ENCODE peak calls at places on chromosomes 5 and 9, in four cellular contexts. Z is NCI-H1417, N is sigmoid colon, A is trophoblast cell. H is an unnamed sample.

GRCh38 chr9:2545881-2546490 is 75.6 kb upstream of the VLDLR start:
- DNase-seq in Z (no peak), N (no peak), A (no peak), H (no peak)

GRCh38 chr5:179595916-179596315 is 27.6 kb downstream of the HNRNPH1 start:
- DNase-seq in A (no peak), N (no peak), Z (no peak), H (no peak)

GRCh38 chr5:10448754-10449345 is 7.2 kb downstream of the ROPN1L start:
- DNase-seq in Z (no peak), A (no peak), N (no peak), H (no peak)

GRCh38 chr9:101512116-101512515 is 21.5 kb upstream of the RNF20 start:
- DNase-seq in N (no peak), Z (no peak), A (no peak), H (no peak)

GRCh38 chr5:120600639-120601038 is 136.5 kb downstream of the PRR16 start:
- DNase-seq in A (no peak), N (no peak), Z (no peak), H (no peak)

GRCh38 chr5:177458912-177459350 is 12.3 kb downstream of the PRR7 start:
- DNase-seq in A (no peak), Z (peak; percentile 44), N (peak; percentile 73), H (no peak)

GRCh38 chr9:23423999-23424398 is 402.0 kb downstream of the ELAVL2 start:
- DNase-seq in N (no peak), Z (no peak), A (no peak), H (no peak)

GRCh38 chr9:111190352-111190751 is 139.7 kb downstream of the OR2K2 start:
- DNase-seq in A (no peak), N (no peak), Z (no peak), H (no peak)

GRCh38 chr9:89803403-89803802 is 198.6 kb downstream of the GADD45G start:
- DNase-seq in N (no peak), A (no peak), Z (no peak), H (no peak)

GRCh38 chr5:172179032-172179989 is 8.7 kb downstream of the STK10 start:
- DNase-seq in N (no peak), Z (no peak), A (peak; percentile 43), H (peak; percentile 59)

GRCh38 chr5:64147849-64148441 is 17.7 kb upstream of the RNF180 start:
- DNase-seq in Z (peak; percentile 63), N (peak; percentile 73), A (peak; percentile 4), H (peak; percentile 64)

GRCh38 chr5:31854181-31854624 is 215.3 kb downstream of the PDZD2 start:
- DNase-seq in N (peak; percentile 73), Z (peak; percentile 34), A (peak; percentile 69), H (peak; percentile 38)

GRCh38 chr5:101943784-101944183 is 352.3 kb downstream of the SLCO4C1 start:
- DNase-seq in Z (no peak), A (no peak), N (no peak), H (no peak)

GRCh38 chr5:67004730-67005350 is 191.8 kb downstream of the CD180 start:
- DNase-seq in A (no peak), Z (peak; percentile 55), N (no peak), H (peak; percentile 21)

GRCh38 chr9:32581512-32582143 is 8.7 kb upstream of the NDUFB6 start:
- DNase-seq in N (no peak), Z (peak; percentile 72), A (peak; percentile 73), H (no peak)